ENCODE peak calls at places on chromosomes 1 and 21, in four cellular contexts. One of them, this sample, is unnamed.

GRCh38 chr1:165637427-165637826 is 6.4 kb downstream of the MGST3 start:
- DNase-seq in K562: no peak
- DNase-seq in HepG2: no peak
- DNase-seq in GM12878: no peak
- DNase-seq in this sample: peak

GRCh38 chr1:168101336-168101735 is 35.4 kb downstream of the GPR161 start:
- DNase-seq in K562: no peak
- DNase-seq in HepG2: no peak
- DNase-seq in GM12878: no peak
- DNase-seq in this sample: no peak

GRCh38 chr1:109826930-109827349 is 63.2 kb upstream of the EPS8L3 start:
- DNase-seq in K562: peak
- DNase-seq in HepG2: no peak
- DNase-seq in GM12878: no peak
- DNase-seq in this sample: no peak

GRCh38 chr21:44456207-44456914 is 1.1 kb downstream of the LRRC3 start:
- DNase-seq in K562: no peak
- DNase-seq in HepG2: no peak
- DNase-seq in GM12878: no peak
- DNase-seq in this sample: peak

GRCh38 chr1:7704214-7705047 is 66.7 kb upstream of the VAMP3 start:
- DNase-seq in K562: peak
- DNase-seq in HepG2: peak
- DNase-seq in GM12878: no peak
- DNase-seq in this sample: peak

GRCh38 chr1:166814611-166815010 is 24.7 kb upstream of the POGK start:
- DNase-seq in K562: no peak
- DNase-seq in HepG2: no peak
- DNase-seq in GM12878: no peak
- DNase-seq in this sample: no peak

GRCh38 chr1:63230722-63231121 is 91.6 kb upstream of the FOXD3 start:
- DNase-seq in K562: no peak
- DNase-seq in HepG2: no peak
- DNase-seq in GM12878: no peak
- DNase-seq in this sample: no peak

GRCh38 chr1:53869454-53870117 is 20.0 kb downstream of the YIPF1 start:
- DNase-seq in K562: no peak
- DNase-seq in HepG2: no peak
- DNase-seq in GM12878: no peak
- DNase-seq in this sample: no peak

GRCh38 chr1:210310562-210310961 is 18.1 kb upstream of the HHAT start:
- DNase-seq in K562: no peak
- DNase-seq in HepG2: no peak
- DNase-seq in GM12878: no peak
- DNase-seq in this sample: no peak

GRCh38 chr1:174963547-174964125 is 36.1 kb upstream of the CACYBP start:
- DNase-seq in K562: peak
- DNase-seq in HepG2: no peak
- DNase-seq in GM12878: no peak
- DNase-seq in this sample: no peak

GRCh38 chr1:230686747-230687146 is 27.2 kb downstream of the AGT start:
- DNase-seq in K562: no peak
- DNase-seq in HepG2: no peak
- DNase-seq in GM12878: no peak
- DNase-seq in this sample: no peak

GRCh38 chr21:35475768-35476167 is 426.7 kb upstream of the RUNX1 start:
- DNase-seq in K562: peak
- DNase-seq in HepG2: no peak
- DNase-seq in GM12878: no peak
- DNase-seq in this sample: no peak

GRCh38 chr1:204314209-204314892 is 45.4 kb downstream of the PLEKHA6 start:
- DNase-seq in K562: no peak
- DNase-seq in HepG2: no peak
- DNase-seq in GM12878: no peak
- DNase-seq in this sample: peak

GRCh38 chr1:2545754-2546514 is 10.2 kb upstream of the TNFRSF14 start:
- DNase-seq in K562: peak
- DNase-seq in HepG2: peak
- DNase-seq in GM12878: peak
- DNase-seq in this sample: peak

GRCh38 chr1:41175546-41175945 is 66.6 kb downstream of the SCMH1 start:
- DNase-seq in K562: no peak
- DNase-seq in HepG2: no peak
- DNase-seq in GM12878: no peak
- DNase-seq in this sample: no peak

GRCh38 chr1:163821679-163822078 is 499.9 kb downstream of the NUF2 start:
- DNase-seq in K562: no peak
- DNase-seq in HepG2: no peak
- DNase-seq in GM12878: no peak
- DNase-seq in this sample: no peak

GRCh38 chr1:219298581-219299148 is 125.0 kb downstream of the LYPLAL1 start:
- DNase-seq in K562: no peak
- DNase-seq in HepG2: no peak
- DNase-seq in GM12878: no peak
- DNase-seq in this sample: no peak

GRCh38 chr1:163897401-163898169 is 575.8 kb downstream of the NUF2 start:
- DNase-seq in K562: no peak
- DNase-seq in HepG2: no peak
- DNase-seq in GM12878: no peak
- DNase-seq in this sample: no peak

GRCh38 chr1:6495041-6495441 is 3.6 kb upstream of the PLEKHG5 start:
- DNase-seq in K562: no peak
- DNase-seq in HepG2: no peak
- DNase-seq in GM12878: no peak
- DNase-seq in this sample: no peak

GRCh38 chr21:38968887-38969543 is 163.3 kb downstream of the ETS2 start:
- DNase-seq in K562: no peak
- DNase-seq in HepG2: peak
- DNase-seq in GM12878: no peak
- DNase-seq in this sample: no peak

GRCh38 chr1:40798366-40799310 is 15.1 kb downstream of the KCNQ4 start:
- DNase-seq in K562: no peak
- DNase-seq in HepG2: no peak
- DNase-seq in GM12878: no peak
- DNase-seq in this sample: no peak

GRCh38 chr1:181675625-181676024 is 192.3 kb downstream of the CACNA1E start:
- DNase-seq in K562: no peak
- DNase-seq in HepG2: no peak
- DNase-seq in GM12878: no peak
- DNase-seq in this sample: peak

GRCh38 chr1:219058891-219059820 is 114.5 kb upstream of the LYPLAL1 start:
- DNase-seq in K562: no peak
- DNase-seq in HepG2: no peak
- DNase-seq in GM12878: no peak
- DNase-seq in this sample: no peak

GRCh38 chr1:203607169-203607873 is 19.3 kb upstream of the ATP2B4 start:
- DNase-seq in K562: peak
- DNase-seq in HepG2: no peak
- DNase-seq in GM12878: no peak
- DNase-seq in this sample: no peak

GRCh38 chr1:163300569-163300968 is 21.2 kb upstream of the NUF2 start:
- DNase-seq in K562: no peak
- DNase-seq in HepG2: no peak
- DNase-seq in GM12878: no peak
- DNase-seq in this sample: no peak

GRCh38 chr21:44261191-44261631 is 486 bp downstream of the DNMT3L start:
- DNase-seq in K562: no peak
- DNase-seq in HepG2: no peak
- DNase-seq in GM12878: no peak
- DNase-seq in this sample: no peak

GRCh38 chr1:198641506-198641905 is 2.7 kb downstream of the PTPRC start:
- DNase-seq in K562: peak
- DNase-seq in HepG2: no peak
- DNase-seq in GM12878: no peak
- DNase-seq in this sample: no peak

DNA sequence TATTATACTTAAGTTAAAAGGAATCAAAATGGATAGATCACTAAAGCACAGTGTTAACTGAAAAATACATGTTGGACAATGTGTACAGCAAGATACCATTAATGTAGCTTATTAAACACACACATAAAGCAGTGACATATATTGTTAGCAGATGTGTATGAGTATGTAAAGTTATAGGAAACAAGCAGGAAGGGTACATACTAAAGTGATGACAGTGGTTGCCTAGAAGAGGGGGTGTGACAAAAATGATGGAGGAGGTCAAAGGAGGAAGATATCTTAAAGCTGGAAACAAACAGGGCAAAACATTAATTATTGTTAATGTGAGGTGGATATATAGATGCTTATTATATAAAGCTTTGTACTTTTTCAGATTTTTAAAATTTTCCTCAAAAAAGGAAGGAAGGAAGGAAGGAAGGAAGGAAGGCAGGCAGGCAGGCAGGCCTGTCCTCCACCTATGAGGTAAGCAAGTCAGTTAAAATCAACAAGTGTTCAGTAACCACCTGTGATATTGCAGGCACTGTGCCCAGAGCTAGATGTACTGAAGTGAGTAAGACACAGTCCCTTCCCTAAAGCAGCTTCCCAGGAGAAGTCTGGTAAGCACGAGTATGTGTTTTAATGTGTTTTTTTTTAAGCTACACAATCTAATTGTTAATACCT is 252.9 kb upstream of the NR5A2 start:
- DNase-seq in K562: no peak
- DNase-seq in HepG2: no peak
- DNase-seq in GM12878: no peak
- DNase-seq in this sample: no peak
- TF ChIP-seq JUNB in K562: no peak
- TF ChIP-seq JUNB in HepG2: no peak
- TF ChIP-seq JUNB in GM12878: no peak
- TF ChIP-seq JUNB in this sample: no peak

GRCh38 chr1:212607206-212607923 is 1.2 kb upstream of the ATF3 start:
- DNase-seq in K562: no peak
- DNase-seq in HepG2: no peak
- DNase-seq in GM12878: no peak
- DNase-seq in this sample: peak
- TF ChIP-seq EZH2 in K562: peak
- TF ChIP-seq EZH2 in HepG2: peak
- TF ChIP-seq EZH2 in GM12878: no peak
- TF ChIP-seq EZH2 in this sample: peak

GRCh38 chr1:169974067-169974466 is 80.4 kb upstream of the SCYL3 start:
- DNase-seq in K562: no peak
- DNase-seq in HepG2: no peak
- DNase-seq in GM12878: no peak
- DNase-seq in this sample: no peak
- TF ChIP-seq JUNB in K562: no peak
- TF ChIP-seq JUNB in HepG2: no peak
- TF ChIP-seq JUNB in GM12878: no peak
- TF ChIP-seq JUNB in this sample: no peak

DNA sequence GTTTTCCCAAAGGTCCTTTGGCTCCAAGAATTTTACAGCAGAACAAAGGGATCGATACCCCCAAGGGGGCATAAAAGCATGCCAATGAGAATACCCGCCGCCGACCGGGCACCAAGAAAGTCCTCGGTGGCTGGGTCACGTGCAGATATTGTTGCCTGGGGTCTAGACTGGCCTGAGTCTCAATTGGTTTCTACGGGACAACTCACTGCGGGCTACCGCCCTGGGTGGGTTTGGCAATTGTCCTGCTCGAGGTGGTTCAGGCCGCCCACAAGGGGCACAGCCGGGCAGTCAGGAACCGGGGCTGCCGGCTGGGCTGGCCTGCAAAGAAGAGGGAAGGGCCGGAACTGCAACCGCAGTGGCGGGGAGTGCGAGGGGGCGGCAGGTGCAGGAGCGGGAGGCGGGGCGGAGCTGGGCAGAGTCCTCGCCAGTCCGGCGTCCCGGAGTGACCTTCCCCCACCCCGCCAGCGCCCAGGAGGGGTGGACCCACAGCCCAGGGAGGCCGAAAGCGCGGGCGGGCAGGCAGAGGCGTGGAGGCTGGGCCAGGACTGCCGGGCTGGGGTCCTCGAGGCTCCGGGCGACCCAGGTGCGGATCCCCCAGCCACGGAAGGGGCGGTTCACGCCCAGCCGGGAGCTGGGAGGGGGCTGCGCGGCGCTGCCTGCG is 926 bp upstream of the ATP1B1 start:
- DNase-seq in K562: peak
- DNase-seq in HepG2: peak
- DNase-seq in GM12878: no peak
- DNase-seq in this sample: peak
- TF ChIP-seq EZH2 in K562: no peak
- TF ChIP-seq EZH2 in HepG2: no peak
- TF ChIP-seq EZH2 in GM12878: no peak
- TF ChIP-seq EZH2 in this sample: no peak

GRCh38 chr1:17404820-17405219 is 32.8 kb downstream of the PADI6 start:
- DNase-seq in K562: no peak
- DNase-seq in HepG2: no peak
- DNase-seq in GM12878: no peak
- DNase-seq in this sample: no peak

GRCh38 chr1:17401841-17402240 is 29.8 kb downstream of the PADI6 start:
- DNase-seq in K562: no peak
- DNase-seq in HepG2: no peak
- DNase-seq in GM12878: no peak
- DNase-seq in this sample: no peak

GRCh38 chr1:17404034-17404671 is 32.2 kb downstream of the PADI6 start:
- DNase-seq in K562: no peak
- DNase-seq in HepG2: no peak
- DNase-seq in GM12878: no peak
- DNase-seq in this sample: no peak

GRCh38 chr1:17400725-17401341 is 28.8 kb downstream of the PADI6 start:
- DNase-seq in K562: peak
- DNase-seq in HepG2: no peak
- DNase-seq in GM12878: no peak
- DNase-seq in this sample: no peak

GRCh38 chr1:17403081-17403480 is 31.1 kb downstream of the PADI6 start:
- DNase-seq in K562: no peak
- DNase-seq in HepG2: no peak
- DNase-seq in GM12878: no peak
- DNase-seq in this sample: no peak
- TF ChIP-seq JUNB in K562: no peak
- TF ChIP-seq JUNB in HepG2: no peak
- TF ChIP-seq JUNB in GM12878: no peak
- TF ChIP-seq JUNB in this sample: no peak

DNA sequence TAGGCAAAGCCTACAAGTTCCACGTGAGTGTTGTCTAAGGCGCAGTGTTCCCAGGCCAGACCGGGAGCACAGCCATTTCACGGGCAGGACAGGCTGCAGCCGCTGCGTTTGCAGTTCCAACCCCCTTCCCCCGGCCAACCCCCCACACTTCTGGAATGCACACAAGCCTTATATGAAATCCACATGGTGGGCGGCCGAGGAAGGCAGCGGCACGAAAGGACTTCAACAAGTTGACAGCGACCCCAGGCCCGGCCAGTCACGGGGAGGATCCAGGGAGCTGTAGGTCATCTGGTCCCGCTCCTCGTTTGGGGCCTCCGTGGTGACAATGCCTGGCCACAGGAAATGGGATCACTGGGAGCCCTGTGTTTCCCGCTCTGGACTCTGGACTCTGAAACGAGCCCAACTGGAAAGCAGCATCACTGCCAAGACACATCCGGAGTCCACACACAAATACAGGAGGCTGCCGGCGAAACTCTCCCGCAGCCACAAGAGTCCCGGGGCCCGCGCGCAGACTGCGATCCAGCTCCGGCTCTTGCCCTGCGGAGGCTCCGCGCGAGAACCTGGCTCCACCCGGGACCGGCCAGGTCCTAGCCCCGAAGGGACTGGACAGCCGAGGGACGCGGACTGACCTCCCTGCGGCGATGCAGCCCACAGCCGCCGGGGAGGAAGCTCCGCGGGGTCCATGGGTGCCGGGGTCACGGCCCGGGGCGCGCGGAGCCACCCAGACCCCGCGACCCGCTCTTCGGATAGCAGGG is 794 bp downstream of the NID1 start:
- DNase-seq in K562: no peak
- DNase-seq in HepG2: peak
- DNase-seq in GM12878: no peak
- DNase-seq in this sample: peak
- TF ChIP-seq EZH2 in K562: no peak
- TF ChIP-seq EZH2 in HepG2: no peak
- TF ChIP-seq EZH2 in GM12878: no peak
- TF ChIP-seq EZH2 in this sample: no peak